ENCODE peak calls at places on chromosomes 4 and X, in six cellular contexts. I is Kasumi-1; X is fibroblast of lung; D is GF-D8; Z is stimulated activated CD4-positive, alpha-beta T cell treated with anti-CD3 and anti-CD28 coated beads, TNF-alpha, amount 100 ng/mL, for 1 hour; R is stimulated activated CD8-positive, alpha-beta memory T cell treated with anti-CD3 and anti-CD28 coated beads, Interleukin-4, amount 100 ng/mL, for 24 hours. Q is an unnamed sample.

GRCh38 chrX:10484683-10485247 is 135.6 kb downstream of the MID1 start:
- DNase-seq in X (peak), D (no peak), Z (no peak), I (no peak), R (no peak), Q (no peak)

GRCh38 chr4:113435893-113436292 is 325.6 kb downstream of the CAMK2D start:
- DNase-seq in R (no peak), Z (no peak), X (peak), D (no peak), I (no peak), Q (peak)

GRCh38 chrX:25523574-25523973 is 507.8 kb upstream of the ARX start:
- DNase-seq in I (peak), X (peak), R (no peak), Z (no peak), D (no peak), Q (peak)

GRCh38 chrX:54042609-54043010 is 1.7 kb downstream of the PHF8 start:
- DNase-seq in Z (no peak), I (peak), D (no peak), X (peak), R (peak), Q (peak)

GRCh38 chr4:152488246-152488645 is 47.6 kb downstream of the FBXW7 start:
- DNase-seq in Z (no peak), D (no peak), R (no peak), I (no peak), X (no peak), Q (no peak)

GRCh38 chrX:98057176-98057575 is 1173.5 kb downstream of the RPA4 start:
- DNase-seq in Z (no peak), D (no peak), X (no peak), I (no peak), R (no peak), Q (no peak)

GRCh38 chr4:150540959-150541360 is 41.0 kb upstream of the MAB21L2 start:
- DNase-seq in Z (no peak), R (no peak), I (no peak), X (peak), D (no peak), Q (no peak)

GRCh38 chr4:71187399-71188196 is 151.2 kb upstream of the SLC4A4 start:
- DNase-seq in Z (no peak), R (peak), I (peak), D (no peak), X (peak), Q (no peak)

GRCh38 chr4:53905935-53906377 is 158.4 kb downstream of the CHIC2 start:
- DNase-seq in R (no peak), D (no peak), I (peak), Z (no peak), X (peak), Q (peak)

GRCh38 chrX:48520976-48521352 is 644 bp upstream of the EBP start:
- DNase-seq in X (no peak), Z (no peak), D (no peak), I (no peak), R (no peak), Q (no peak)

GRCh38 chr4:6956087-6956433 is 46.4 kb downstream of the TBC1D14 start:
- DNase-seq in D (no peak), Z (no peak), X (no peak), R (no peak), I (no peak), Q (no peak)